ENCODE peak calls at places on chromosomes 2 and 18, in eight cellular contexts. C is stomach, A is heart left ventricle, V is body of pancreas, O is transverse colon, T is tibial nerve, L is HCT116, N is adrenal gland. W is an unnamed sample.

GRCh38 chr2:133908171-133908570 is 339.9 kb upstream of the NCKAP5 start:
- DNase-seq in N (no peak), C (no peak), L (no peak), V (no peak), T (no peak), A (no peak), O (no peak), W (no peak)

GRCh38 chr2:174259981-174260380 is 11.6 kb upstream of the OLA1 start:
- DNase-seq in L (no peak), A (no peak), T (peak; percentile 40), C (no peak), V (no peak), N (peak; percentile 40), O (no peak), W (no peak)

GRCh38 chr2:126719191-126720030 is 63.5 kb downstream of the GYPC start:
- DNase-seq in V (no peak), O (no peak), A (peak; percentile 47), C (no peak), T (no peak), L (no peak), N (no peak), W (no peak)

GRCh38 chr18:10131783-10132381 is 218.1 kb downstream of the VAPA start:
- DNase-seq in V (peak; percentile 46), A (peak; percentile 43), O (no peak), N (peak; percentile 26), T (no peak), L (no peak), C (no peak), W (peak; percentile 56)

GRCh38 chr2:132430895-132431294 is 14.3 kb downstream of the GPR39 start:
- DNase-seq in V (no peak), N (no peak), A (no peak), T (no peak), O (no peak), C (no peak), L (no peak), W (no peak)

GRCh38 chr2:116141891-116142474 is 1672.5 kb upstream of the DDX18 start:
- DNase-seq in A (no peak), V (no peak), C (no peak), N (no peak), L (no peak), O (no peak), T (no peak), W (no peak)

GRCh38 chr18:41371718-41372117 is 583.3 kb upstream of the PIK3C3 start:
- DNase-seq in O (no peak), N (no peak), T (no peak), A (peak; percentile 26), L (no peak), C (no peak), V (no peak), W (no peak)

GRCh38 chr2:18413794-18414396 is 146.6 kb downstream of the RDH14 start:
- DNase-seq in N (peak; percentile 67), C (no peak), T (peak; percentile 27), A (peak; percentile 37), O (no peak), L (peak; percentile 24), V (no peak), W (peak; percentile 76)

DNA sequence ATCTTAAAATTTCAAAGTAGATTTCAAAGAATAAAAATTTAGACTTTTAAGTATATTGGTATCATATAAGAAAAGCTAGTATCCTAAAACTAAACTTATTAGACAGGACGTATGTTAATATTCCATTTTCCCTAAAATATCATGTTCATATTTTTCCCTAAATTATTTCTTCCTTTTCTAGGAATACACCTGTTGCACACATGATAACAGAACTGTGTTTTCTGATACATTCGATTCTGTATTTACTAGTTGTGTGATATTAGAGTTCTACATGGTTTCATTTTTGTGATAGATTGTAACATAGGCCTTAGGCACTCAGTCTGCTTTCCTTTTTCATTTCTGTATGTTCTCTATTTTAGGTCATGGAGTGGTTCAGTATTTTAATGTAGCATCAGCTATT is 10.9 kb downstream of the RBM45 start:
- DNase-seq in A (no peak), T (no peak), V (no peak), O (no peak), C (no peak), N (no peak), L (no peak), W (no peak)
- H3K36me3 ChIP-seq in A (peaks cover 18% of the 10 kb centered on the region), T (peaks cover 78% of the 10 kb centered on the region), V (peaks cover 7% of the 10 kb centered on the region), O (peaks cover 43% of the 10 kb centered on the region), C (peaks cover 49% of the 10 kb centered on the region), N (no peaks in the 10 kb centered on the region), L (peaks cover 4% of the 10 kb centered on the region), W (no peaks in the 10 kb centered on the region)

DNA sequence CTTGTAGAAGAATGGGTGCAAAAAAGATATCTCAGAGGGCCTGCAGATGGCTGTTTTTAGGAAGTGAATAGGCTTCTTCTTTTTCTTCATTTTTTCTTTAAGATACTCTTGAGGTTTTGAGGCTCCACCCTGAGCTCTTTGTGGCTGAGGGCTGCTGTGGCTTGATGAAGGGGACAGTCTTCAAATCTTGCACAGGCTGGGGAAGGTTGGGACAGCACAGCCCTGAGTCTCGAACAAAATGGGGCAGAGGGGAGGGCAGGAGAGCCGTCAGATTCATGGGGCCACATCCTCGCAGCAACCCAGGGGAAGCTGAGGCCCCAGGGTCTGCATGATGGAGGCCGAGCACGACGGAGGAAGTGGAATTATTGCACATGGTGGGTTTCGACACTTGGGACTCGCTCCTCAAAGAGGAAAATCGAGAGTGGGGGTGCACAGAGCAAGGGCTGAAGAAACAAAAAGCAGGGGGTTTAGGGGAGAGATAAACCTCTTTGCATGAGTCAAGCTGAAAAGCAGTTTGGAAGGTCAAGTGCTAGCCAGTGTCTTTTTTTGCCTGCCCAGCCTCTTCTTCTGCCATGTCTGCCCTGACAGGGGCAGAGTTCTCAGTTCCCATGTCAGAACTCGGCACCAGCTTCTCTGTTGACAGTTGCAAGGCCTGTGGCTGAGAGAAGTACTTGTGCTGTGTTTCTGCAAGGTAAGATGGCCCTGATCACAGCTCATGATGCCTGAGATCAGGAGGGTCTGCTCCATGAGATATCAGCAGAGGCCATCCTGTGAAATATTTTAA is 19.5 kb downstream of the INPP4A start:
- DNase-seq in A (no peak), O (peak; percentile 43), T (no peak), N (no peak), C (peak; percentile 22), V (no peak), L (no peak), W (no peak)
- TF ChIP-seq POLR2A in A (no peak), O (no peak), T (no peak), N (no peak), C (no peak), V (no peak), L (no peak), W (no peak)

GRCh38 chr2:20346565-20347127 is 4.0 kb downstream of the PUM2 start:
- DNase-seq in T (no peak), V (no peak), L (no peak), C (no peak), N (no peak), A (no peak), O (no peak), W (no peak)

GRCh38 chr2:20350105-20350712 is 435 bp downstream of the PUM2 start:
- DNase-seq in N (peak; percentile 40), V (no peak), O (peak; percentile 53), A (peak; percentile 47), T (no peak), L (no peak), C (peak; percentile 37), W (no peak)

GRCh38 chr2:20350753-20351554 is at the start of gene PUM2:
- DNase-seq in V (peak; percentile 95), A (peak; percentile 95), T (peak; percentile 88), C (peak; percentile 96), O (peak; percentile 96), L (peak; percentile 93), N (peak; percentile 94), W (peak; percentile 94)

GRCh38 chr2:20349457-20350034 is 1.1 kb downstream of the PUM2 start:
- DNase-seq in O (no peak), N (no peak), T (no peak), L (no peak), V (no peak), C (no peak), A (no peak), W (no peak)

DNA sequence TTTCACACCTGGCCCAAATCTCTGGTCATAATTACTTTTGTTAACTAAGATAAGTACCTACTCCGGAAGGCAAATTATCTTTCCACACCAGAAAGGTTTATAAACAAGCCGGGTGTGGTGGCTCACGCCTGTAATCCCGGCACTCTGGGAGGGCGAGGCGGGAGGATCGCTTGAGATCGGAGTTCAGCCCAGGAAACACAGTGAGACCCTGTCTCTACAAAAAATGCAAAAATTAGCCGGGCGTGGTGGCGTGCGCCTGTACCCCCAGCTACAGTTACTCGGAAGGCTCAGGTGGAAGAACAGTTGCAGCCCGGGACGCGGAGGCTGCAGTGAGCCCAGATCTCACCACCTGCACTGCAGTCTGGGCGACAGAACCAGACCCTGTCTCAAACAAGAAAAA is 2.1 kb downstream of the PUM2 start:
- DNase-seq in O (peak; percentile 38), A (no peak), C (no peak), T (no peak), N (no peak), L (no peak), V (no peak), W (no peak)
- H3K4me1 ChIP-seq in O (peaks cover 30% of the 10 kb centered on the region), A (peaks cover 70% of the 10 kb centered on the region), C (peaks cover 90% of the 10 kb centered on the region), T (peaks cover 71% of the 10 kb centered on the region), N (peaks cover 26% of the 10 kb centered on the region), L (peaks cover 14% of the 10 kb centered on the region), V (peaks cover 57% of the 10 kb centered on the region), W (no peaks in the 10 kb centered on the region)

GRCh38 chr2:74428675-74429074 is 7.1 kb downstream of the WDR54 start:
- DNase-seq in N (no peak), C (no peak), V (no peak), O (no peak), A (no peak), L (no peak), T (no peak), W (no peak)
- H3K36me3 ChIP-seq in N (no peaks in the 10 kb centered on the region), C (peaks cover 32% of the 10 kb centered on the region), V (peaks cover 18% of the 10 kb centered on the region), O (peaks cover 9% of the 10 kb centered on the region), A (peaks cover 12% of the 10 kb centered on the region), L (peaks cover 59% of the 10 kb centered on the region), T (peaks cover 80% of the 10 kb centered on the region), W (no peaks in the 10 kb centered on the region)

DNA sequence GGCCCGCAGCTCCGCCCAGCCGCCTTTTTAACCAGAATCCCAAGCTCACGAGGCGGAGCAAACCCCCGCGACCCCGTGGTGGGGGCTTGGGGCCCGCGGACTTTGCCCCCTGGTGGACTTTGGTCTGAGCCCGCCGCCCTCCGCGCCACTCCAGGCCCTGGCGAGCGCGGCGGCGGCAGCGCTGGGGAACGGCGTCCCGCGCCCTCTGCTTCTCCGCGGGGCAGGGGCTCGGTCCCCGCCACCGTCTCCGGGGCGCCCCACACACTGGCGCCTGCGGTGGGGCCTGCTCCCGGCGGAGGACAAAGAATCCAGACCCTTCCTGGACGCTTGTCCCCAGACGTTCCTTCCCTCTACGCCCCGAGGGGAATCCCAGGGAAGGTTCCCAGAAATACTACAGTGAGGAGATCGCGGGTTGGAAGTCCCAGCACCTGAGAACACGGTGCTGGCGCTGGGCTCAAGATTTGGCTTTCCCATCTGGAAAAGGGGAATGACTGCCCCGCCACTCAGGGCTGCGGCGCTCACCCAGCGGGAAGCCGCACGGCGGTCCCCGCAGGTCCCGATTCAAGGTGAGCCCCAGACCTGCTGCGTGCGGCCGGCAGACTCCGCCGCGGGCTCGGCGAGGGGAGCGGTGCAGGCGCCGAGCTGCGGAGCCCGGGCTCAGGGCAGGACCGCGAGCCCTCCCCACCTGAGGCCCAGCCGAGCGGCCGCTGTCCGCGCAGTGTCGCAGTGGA is at the start of gene HAAO:
- DNase-seq in V (peak; percentile 86), O (peak; percentile 51), L (no peak), T (no peak), A (peak; percentile 77), C (peak; percentile 52), N (no peak), W (peak; percentile 75)
- TF ChIP-seq POLR2A in V (peak; percentile 79), O (peak; percentile 40), L (no peak), T (peak; percentile 24), A (no peak), C (no peak), N (peak; percentile 11), W (no peak)